ENCODE peak calls at places on chromosomes 3 and 15, in ten cellular contexts. One of them, this sample, is unnamed.
A peak's percentile ranks its signal among the peaks of the same experiment; 100 is the strongest.

GRCh38 chr15:36591534-36592411 is 12.3 kb downstream of the CDIN1 start:
- DNase-seq in mucosa of descending colon: no peak
- DNase-seq in CD4-positive, alpha-beta memory T cell: no peak
- DNase-seq in GM12892: no peak
- DNase-seq in Kasumi-1: no peak
- DNase-seq in HFF-Myc: no peak
- DNase-seq in A549: peak; percentile 6
- DNase-seq in omental fat pad: no peak
- DNase-seq in NCI-H2029: no peak
- DNase-seq in stromal cell of bone marrow: no peak
- DNase-seq in this sample: no peak

GRCh38 chr3:138426211-138426610 is 8.2 kb upstream of the ESYT3 start:
- DNase-seq in GM12892: no peak
- DNase-seq in stromal cell of bone marrow: no peak
- DNase-seq in CD4-positive, alpha-beta memory T cell: no peak
- DNase-seq in omental fat pad: no peak
- DNase-seq in NCI-H2029: no peak
- DNase-seq in A549: no peak
- DNase-seq in mucosa of descending colon: no peak
- DNase-seq in Kasumi-1: peak; percentile 34
- DNase-seq in HFF-Myc: no peak
- DNase-seq in this sample: no peak

GRCh38 chr15:57596978-57597377 is 5.3 kb downstream of the MYZAP start:
- DNase-seq in CD4-positive, alpha-beta memory T cell: no peak
- DNase-seq in omental fat pad: no peak
- DNase-seq in GM12892: no peak
- DNase-seq in NCI-H2029: no peak
- DNase-seq in Kasumi-1: no peak
- DNase-seq in stromal cell of bone marrow: no peak
- DNase-seq in HFF-Myc: no peak
- DNase-seq in A549: no peak
- DNase-seq in mucosa of descending colon: no peak
- DNase-seq in this sample: no peak

GRCh38 chr3:34382859-34383258 is 584.4 kb downstream of the PDCD6IP start:
- DNase-seq in Kasumi-1: no peak
- DNase-seq in CD4-positive, alpha-beta memory T cell: no peak
- DNase-seq in stromal cell of bone marrow: no peak
- DNase-seq in mucosa of descending colon: no peak
- DNase-seq in HFF-Myc: no peak
- DNase-seq in GM12892: no peak
- DNase-seq in NCI-H2029: peak; percentile 66
- DNase-seq in A549: no peak
- DNase-seq in omental fat pad: no peak
- DNase-seq in this sample: no peak

GRCh38 chr3:71690222-71690821 is 34.9 kb downstream of the EIF4E3 start:
- DNase-seq in HFF-Myc: no peak
- DNase-seq in mucosa of descending colon: no peak
- DNase-seq in CD4-positive, alpha-beta memory T cell: no peak
- DNase-seq in Kasumi-1: no peak
- DNase-seq in A549: no peak
- DNase-seq in GM12892: no peak
- DNase-seq in omental fat pad: no peak
- DNase-seq in stromal cell of bone marrow: no peak
- DNase-seq in NCI-H2029: no peak
- DNase-seq in this sample: no peak

GRCh38 chr3:111616417-111617105 is 21.4 kb upstream of the ZBED2 start:
- DNase-seq in A549: no peak
- DNase-seq in HFF-Myc: no peak
- DNase-seq in mucosa of descending colon: peak; percentile 35
- DNase-seq in CD4-positive, alpha-beta memory T cell: peak; percentile 71
- DNase-seq in GM12892: no peak
- DNase-seq in Kasumi-1: no peak
- DNase-seq in omental fat pad: no peak
- DNase-seq in NCI-H2029: no peak
- DNase-seq in stromal cell of bone marrow: peak; percentile 13
- DNase-seq in this sample: no peak

GRCh38 chr3:143763568-143764162 is 84.6 kb downstream of the SLC9A9 start:
- DNase-seq in Kasumi-1: peak; percentile 8
- DNase-seq in CD4-positive, alpha-beta memory T cell: no peak
- DNase-seq in HFF-Myc: no peak
- DNase-seq in mucosa of descending colon: no peak
- DNase-seq in GM12892: no peak
- DNase-seq in NCI-H2029: no peak
- DNase-seq in A549: no peak
- DNase-seq in omental fat pad: no peak
- DNase-seq in stromal cell of bone marrow: peak; percentile 25
- DNase-seq in this sample: no peak

GRCh38 chr3:17088017-17088416 is 203.3 kb downstream of the PLCL2 start:
- DNase-seq in HFF-Myc: no peak
- DNase-seq in CD4-positive, alpha-beta memory T cell: no peak
- DNase-seq in mucosa of descending colon: no peak
- DNase-seq in A549: no peak
- DNase-seq in stromal cell of bone marrow: no peak
- DNase-seq in NCI-H2029: no peak
- DNase-seq in Kasumi-1: no peak
- DNase-seq in omental fat pad: no peak
- DNase-seq in GM12892: no peak
- DNase-seq in this sample: no peak

GRCh38 chr3:191543018-191543417 is 82.1 kb downstream of the PYDC2 start:
- DNase-seq in NCI-H2029: no peak
- DNase-seq in stromal cell of bone marrow: no peak
- DNase-seq in CD4-positive, alpha-beta memory T cell: no peak
- DNase-seq in GM12892: no peak
- DNase-seq in omental fat pad: no peak
- DNase-seq in mucosa of descending colon: no peak
- DNase-seq in Kasumi-1: no peak
- DNase-seq in HFF-Myc: no peak
- DNase-seq in A549: no peak
- DNase-seq in this sample: no peak

GRCh38 chr3:56998081-56998529 is 62.4 kb upstream of the SPATA12 start:
- DNase-seq in A549: no peak
- DNase-seq in HFF-Myc: no peak
- DNase-seq in mucosa of descending colon: no peak
- DNase-seq in NCI-H2029: no peak
- DNase-seq in omental fat pad: no peak
- DNase-seq in Kasumi-1: no peak
- DNase-seq in GM12892: no peak
- DNase-seq in CD4-positive, alpha-beta memory T cell: no peak
- DNase-seq in stromal cell of bone marrow: no peak
- DNase-seq in this sample: no peak

GRCh38 chr3:169044341-169045113 is 619.0 kb downstream of the MECOM start:
- DNase-seq in NCI-H2029: no peak
- DNase-seq in CD4-positive, alpha-beta memory T cell: no peak
- DNase-seq in A549: no peak
- DNase-seq in Kasumi-1: no peak
- DNase-seq in mucosa of descending colon: no peak
- DNase-seq in stromal cell of bone marrow: peak; percentile 73
- DNase-seq in omental fat pad: no peak
- DNase-seq in GM12892: no peak
- DNase-seq in HFF-Myc: peak; percentile 16
- DNase-seq in this sample: no peak

GRCh38 chr15:71747128-71748083 is 62.9 kb upstream of the NR2E3 start:
- DNase-seq in stromal cell of bone marrow: peak; percentile 57
- DNase-seq in mucosa of descending colon: no peak
- DNase-seq in A549: peak; percentile 98
- DNase-seq in Kasumi-1: no peak
- DNase-seq in GM12892: no peak
- DNase-seq in omental fat pad: no peak
- DNase-seq in HFF-Myc: peak; percentile 51
- DNase-seq in CD4-positive, alpha-beta memory T cell: no peak
- DNase-seq in NCI-H2029: no peak
- DNase-seq in this sample: no peak

GRCh38 chr3:185561374-185561943 is 9.1 kb upstream of the LIPH start:
- DNase-seq in CD4-positive, alpha-beta memory T cell: no peak
- DNase-seq in NCI-H2029: no peak
- DNase-seq in mucosa of descending colon: peak; percentile 75
- DNase-seq in Kasumi-1: peak; percentile 56
- DNase-seq in HFF-Myc: no peak
- DNase-seq in stromal cell of bone marrow: no peak
- DNase-seq in omental fat pad: no peak
- DNase-seq in A549: no peak
- DNase-seq in GM12892: no peak
- DNase-seq in this sample: no peak

GRCh38 chr15:42491540-42492225 is 742 bp upstream of the ZNF106 start:
- DNase-seq in omental fat pad: no peak
- DNase-seq in mucosa of descending colon: no peak
- DNase-seq in stromal cell of bone marrow: no peak
- DNase-seq in HFF-Myc: no peak
- DNase-seq in GM12892: no peak
- DNase-seq in Kasumi-1: no peak
- DNase-seq in CD4-positive, alpha-beta memory T cell: no peak
- DNase-seq in NCI-H2029: no peak
- DNase-seq in A549: peak; percentile 25
- DNase-seq in this sample: no peak

GRCh38 chr3:117562000-117562399 is 852.4 kb downstream of the TUSC7 start:
- DNase-seq in mucosa of descending colon: no peak
- DNase-seq in HFF-Myc: no peak
- DNase-seq in CD4-positive, alpha-beta memory T cell: no peak
- DNase-seq in A549: no peak
- DNase-seq in stromal cell of bone marrow: no peak
- DNase-seq in Kasumi-1: no peak
- DNase-seq in omental fat pad: no peak
- DNase-seq in GM12892: no peak
- DNase-seq in NCI-H2029: peak; percentile 56
- DNase-seq in this sample: no peak

GRCh38 chr3:181725033-181725775 is 13.5 kb downstream of the SOX2 start:
- DNase-seq in HFF-Myc: no peak
- DNase-seq in A549: no peak
- DNase-seq in omental fat pad: no peak
- DNase-seq in mucosa of descending colon: no peak
- DNase-seq in Kasumi-1: no peak
- DNase-seq in NCI-H2029: no peak
- DNase-seq in stromal cell of bone marrow: no peak
- DNase-seq in GM12892: no peak
- DNase-seq in CD4-positive, alpha-beta memory T cell: no peak
- DNase-seq in this sample: no peak

GRCh38 chr15:69665641-69666091 is 213.0 kb downstream of the RPLP1 start:
- DNase-seq in mucosa of descending colon: no peak
- DNase-seq in GM12892: no peak
- DNase-seq in CD4-positive, alpha-beta memory T cell: no peak
- DNase-seq in stromal cell of bone marrow: no peak
- DNase-seq in A549: no peak
- DNase-seq in omental fat pad: no peak
- DNase-seq in NCI-H2029: no peak
- DNase-seq in Kasumi-1: no peak
- DNase-seq in HFF-Myc: no peak
- DNase-seq in this sample: no peak

GRCh38 chr3:132773071-132773619 is 50.9 kb upstream of the NPHP3 start:
- DNase-seq in NCI-H2029: no peak
- DNase-seq in mucosa of descending colon: no peak
- DNase-seq in A549: no peak
- DNase-seq in HFF-Myc: no peak
- DNase-seq in CD4-positive, alpha-beta memory T cell: no peak
- DNase-seq in GM12892: no peak
- DNase-seq in stromal cell of bone marrow: no peak
- DNase-seq in Kasumi-1: no peak
- DNase-seq in omental fat pad: no peak
- DNase-seq in this sample: no peak

GRCh38 chr3:116112686-116113085 is 332.6 kb downstream of the LSAMP start:
- DNase-seq in mucosa of descending colon: no peak
- DNase-seq in Kasumi-1: no peak
- DNase-seq in A549: no peak
- DNase-seq in NCI-H2029: no peak
- DNase-seq in stromal cell of bone marrow: peak; percentile 35
- DNase-seq in omental fat pad: no peak
- DNase-seq in HFF-Myc: no peak
- DNase-seq in GM12892: no peak
- DNase-seq in CD4-positive, alpha-beta memory T cell: no peak
- DNase-seq in this sample: no peak

GRCh38 chr15:67542462-67543347 is at the start of gene MAP2K5:
- DNase-seq in HFF-Myc: no peak
- DNase-seq in omental fat pad: peak; percentile 51
- DNase-seq in stromal cell of bone marrow: peak; percentile 57
- DNase-seq in GM12892: peak; percentile 62
- DNase-seq in A549: peak; percentile 74
- DNase-seq in Kasumi-1: peak; percentile 64
- DNase-seq in mucosa of descending colon: peak; percentile 93
- DNase-seq in CD4-positive, alpha-beta memory T cell: peak; percentile 79
- DNase-seq in NCI-H2029: no peak
- DNase-seq in this sample: peak; percentile 19

GRCh38 chr3:14267976-14268375 is 89.4 kb downstream of the LSM3 start:
- DNase-seq in omental fat pad: no peak
- DNase-seq in stromal cell of bone marrow: no peak
- DNase-seq in A549: no peak
- DNase-seq in HFF-Myc: no peak
- DNase-seq in CD4-positive, alpha-beta memory T cell: no peak
- DNase-seq in GM12892: no peak
- DNase-seq in mucosa of descending colon: no peak
- DNase-seq in NCI-H2029: no peak
- DNase-seq in Kasumi-1: no peak
- DNase-seq in this sample: no peak

GRCh38 chr3:117995795-117996194 is 1038.9 kb downstream of the IGSF11 start:
- DNase-seq in A549: no peak
- DNase-seq in HFF-Myc: no peak
- DNase-seq in NCI-H2029: peak; percentile 50
- DNase-seq in omental fat pad: no peak
- DNase-seq in mucosa of descending colon: no peak
- DNase-seq in stromal cell of bone marrow: no peak
- DNase-seq in CD4-positive, alpha-beta memory T cell: no peak
- DNase-seq in GM12892: no peak
- DNase-seq in Kasumi-1: no peak
- DNase-seq in this sample: peak; percentile 24

GRCh38 chr3:14991148-14991742 is 43.9 kb downstream of the NR2C2 start:
- DNase-seq in A549: no peak
- DNase-seq in GM12892: no peak
- DNase-seq in NCI-H2029: no peak
- DNase-seq in Kasumi-1: no peak
- DNase-seq in CD4-positive, alpha-beta memory T cell: no peak
- DNase-seq in mucosa of descending colon: no peak
- DNase-seq in HFF-Myc: no peak
- DNase-seq in omental fat pad: no peak
- DNase-seq in stromal cell of bone marrow: no peak
- DNase-seq in this sample: peak; percentile 36

GRCh38 chr3:143657391-143657790 is 190.9 kb downstream of the SLC9A9 start:
- DNase-seq in omental fat pad: no peak
- DNase-seq in HFF-Myc: no peak
- DNase-seq in mucosa of descending colon: no peak
- DNase-seq in GM12892: no peak
- DNase-seq in NCI-H2029: no peak
- DNase-seq in Kasumi-1: no peak
- DNase-seq in stromal cell of bone marrow: no peak
- DNase-seq in A549: no peak
- DNase-seq in CD4-positive, alpha-beta memory T cell: no peak
- DNase-seq in this sample: no peak

GRCh38 chr3:49889296-49889695 is 14.4 kb downstream of the MST1R start:
- DNase-seq in Kasumi-1: no peak
- DNase-seq in GM12892: no peak
- DNase-seq in omental fat pad: no peak
- DNase-seq in stromal cell of bone marrow: no peak
- DNase-seq in CD4-positive, alpha-beta memory T cell: no peak
- DNase-seq in HFF-Myc: no peak
- DNase-seq in NCI-H2029: no peak
- DNase-seq in mucosa of descending colon: no peak
- DNase-seq in A549: no peak
- DNase-seq in this sample: no peak

GRCh38 chr15:70795311-70795665 is 31.9 kb upstream of the UACA start:
- DNase-seq in Kasumi-1: no peak
- DNase-seq in HFF-Myc: peak; percentile 97
- DNase-seq in NCI-H2029: no peak
- DNase-seq in CD4-positive, alpha-beta memory T cell: no peak
- DNase-seq in GM12892: no peak
- DNase-seq in mucosa of descending colon: no peak
- DNase-seq in stromal cell of bone marrow: peak; percentile 90
- DNase-seq in A549: peak; percentile 96
- DNase-seq in omental fat pad: no peak
- DNase-seq in this sample: no peak

GRCh38 chr3:184234671-184235380 is 5.4 kb downstream of the VWA5B2 start:
- DNase-seq in CD4-positive, alpha-beta memory T cell: no peak
- DNase-seq in stromal cell of bone marrow: no peak
- DNase-seq in mucosa of descending colon: no peak
- DNase-seq in GM12892: no peak
- DNase-seq in HFF-Myc: no peak
- DNase-seq in omental fat pad: no peak
- DNase-seq in Kasumi-1: no peak
- DNase-seq in A549: no peak
- DNase-seq in NCI-H2029: no peak
- DNase-seq in this sample: no peak

GRCh38 chr3:53045107-53045783 is 628 bp downstream of the SFMBT1 start:
- DNase-seq in omental fat pad: no peak
- DNase-seq in stromal cell of bone marrow: peak; percentile 21
- DNase-seq in CD4-positive, alpha-beta memory T cell: peak; percentile 78
- DNase-seq in Kasumi-1: peak; percentile 26
- DNase-seq in HFF-Myc: no peak
- DNase-seq in A549: peak; percentile 39
- DNase-seq in GM12892: peak; percentile 67
- DNase-seq in NCI-H2029: no peak
- DNase-seq in mucosa of descending colon: peak; percentile 75
- DNase-seq in this sample: no peak

This sample was measured in DMS79.